ENCODE peak calls at places on chromosomes 16 and 17, in ten cellular contexts. M is mucosa of descending colon; X is left lung; D is astrocyte; B is AG04450; T is lower leg skin; G is LNCaP clone FGC; C is A549; P is CD8-positive, alpha-beta memory T cell; Y is effector memory CD4-positive, alpha-beta T cell. Q is an unnamed sample.

GRCh38 chr16:88977028-88977844 is at the start of gene CBFA2T3:
- DNase-seq in M (peak), B (no peak), G (no peak), X (peak), D (no peak), C (no peak), T (peak), Y (no peak), P (no peak), Q (no peak)

GRCh38 chr17:76922084-76922483 is 53.9 kb downstream of the MGAT5B start:
- DNase-seq in G (no peak), M (no peak), B (no peak), P (no peak), Y (no peak), C (no peak), T (no peak), X (no peak), D (no peak), Q (no peak)

GRCh38 chr17:78377858-78378224 is 608 bp upstream of the PGS1 start:
- DNase-seq in D (no peak), G (no peak), M (no peak), X (no peak), C (peak), B (no peak), T (peak), P (no peak), Y (no peak), Q (no peak)

GRCh38 chr17:6482105-6482455 is 37.8 kb downstream of the PIMREG start:
- DNase-seq in X (no peak), G (no peak), M (no peak), P (no peak), C (no peak), T (no peak), D (no peak), Y (no peak), B (no peak), Q (no peak)

GRCh38 chr17:38797828-38798227 is 1.5 kb downstream of the PIP4K2B start:
- DNase-seq in D (no peak), M (no peak), T (no peak), C (no peak), B (no peak), P (no peak), X (no peak), G (no peak), Y (no peak), Q (no peak)

GRCh38 chr17:77129568-77130301 is 11.0 kb upstream of the SEC14L1 start:
- DNase-seq in Y (no peak), G (no peak), D (no peak), X (no peak), P (no peak), B (no peak), C (no peak), M (no peak), T (no peak), Q (no peak)

GRCh38 chr17:38606646-38607611 is 1.2 kb upstream of the SRCIN1 start:
- DNase-seq in C (no peak), Y (no peak), D (no peak), B (no peak), X (no peak), P (peak), M (peak), T (no peak), G (peak), Q (no peak)

GRCh38 chr17:30782206-30782605 is 42.3 kb downstream of the CRLF3 start:
- DNase-seq in P (no peak), G (no peak), X (no peak), T (no peak), C (no peak), Y (no peak), D (no peak), M (no peak), B (no peak), Q (no peak)

GRCh38 chr17:82009413-82009812 is 13.3 kb downstream of the CENPX start:
- DNase-seq in D (no peak), G (no peak), M (no peak), T (no peak), P (no peak), B (no peak), C (no peak), X (no peak), Y (no peak), Q (no peak)

GRCh38 chr16:52068447-52069074 is 478.4 kb downstream of the TOX3 start:
- DNase-seq in G (peak), C (peak), P (no peak), X (no peak), B (no peak), M (peak), Y (no peak), T (no peak), D (no peak), Q (no peak)

GRCh38 chr17:79835470-79835899 is 3.8 kb downstream of the CBX4 start:
- DNase-seq in D (no peak), P (peak), M (peak), B (no peak), G (no peak), Y (no peak), X (no peak), T (no peak), C (no peak), Q (no peak)

GRCh38 chr17:7834554-7834890 is 505 bp downstream of the KDM6B start:
- DNase-seq in X (peak), P (peak), G (no peak), Y (peak), T (peak), D (no peak), B (no peak), M (peak), C (peak), Q (no peak)

GRCh38 chr17:67623767-67624166 is 94.0 kb upstream of the NOL11 start:
- DNase-seq in M (no peak), Y (no peak), G (no peak), X (no peak), P (no peak), D (no peak), B (no peak), T (no peak), C (no peak), Q (no peak)

GRCh38 chr17:1001640-1002411 is 4.9 kb downstream of the TIMM22 start:
- DNase-seq in M (no peak), D (peak), B (no peak), X (no peak), T (no peak), G (no peak), C (no peak), Y (no peak), P (no peak), Q (no peak)

GRCh38 chr17:79171152-79171551 is 96.5 kb downstream of the ENGASE start:
- DNase-seq in Y (no peak), D (no peak), M (no peak), P (no peak), T (no peak), C (no peak), B (no peak), X (no peak), G (no peak), Q (no peak)

GRCh38 chr16:89491238-89491869 is 993 bp upstream of the ANKRD11 start:
- DNase-seq in G (no peak), D (no peak), C (peak), Y (no peak), P (no peak), B (no peak), M (no peak), T (no peak), X (no peak), Q (no peak)

GRCh38 chr16:78368121-78369102 is 269.0 kb downstream of the WWOX start:
- DNase-seq in P (no peak), D (no peak), M (no peak), Y (no peak), X (no peak), T (no peak), B (no peak), G (no peak), C (no peak), Q (no peak)

GRCh38 chr16:81136331-81137011 is 40.3 kb upstream of the GCSH start:
- DNase-seq in Y (no peak), D (no peak), X (no peak), C (peak), M (no peak), T (no peak), P (no peak), G (peak), B (no peak), Q (no peak)

GRCh38 chr17:39212200-39212810 is 12.2 kb downstream of the RPL19 start:
- DNase-seq in B (no peak), Y (no peak), P (no peak), D (no peak), G (no peak), C (no peak), T (no peak), M (no peak), X (no peak), Q (no peak)

GRCh38 chr16:73172621-73173312 is 124.8 kb upstream of the ZFHX3 start:
- DNase-seq in B (peak), P (no peak), C (no peak), D (peak), M (peak), Y (no peak), X (peak), T (peak), G (peak), Q (peak)

GRCh38 chr16:87733190-87733589 is 32.6 kb downstream of the KLHDC4 start:
- DNase-seq in M (no peak), P (no peak), B (no peak), D (no peak), G (no peak), C (no peak), Y (no peak), T (no peak), X (no peak), Q (no peak)

GRCh38 chr17:16106161-16106891 is 106.7 kb downstream of the TTC19 start:
- DNase-seq in X (no peak), Y (no peak), G (peak), T (no peak), C (no peak), D (peak), P (no peak), B (peak), M (no peak), Q (peak)

GRCh38 chr16:72042157-72042660 is 12.1 kb upstream of the HP start:
- DNase-seq in P (no peak), Y (no peak), C (no peak), X (no peak), B (no peak), G (no peak), M (no peak), T (no peak), D (peak), Q (no peak)

GRCh38 chr16:6081320-6081976 is 983.9 kb upstream of the EEF2KMT start:
- DNase-seq in Y (no peak), M (peak), T (no peak), G (no peak), X (no peak), D (peak), C (peak), P (no peak), B (no peak), Q (no peak)

DNA sequence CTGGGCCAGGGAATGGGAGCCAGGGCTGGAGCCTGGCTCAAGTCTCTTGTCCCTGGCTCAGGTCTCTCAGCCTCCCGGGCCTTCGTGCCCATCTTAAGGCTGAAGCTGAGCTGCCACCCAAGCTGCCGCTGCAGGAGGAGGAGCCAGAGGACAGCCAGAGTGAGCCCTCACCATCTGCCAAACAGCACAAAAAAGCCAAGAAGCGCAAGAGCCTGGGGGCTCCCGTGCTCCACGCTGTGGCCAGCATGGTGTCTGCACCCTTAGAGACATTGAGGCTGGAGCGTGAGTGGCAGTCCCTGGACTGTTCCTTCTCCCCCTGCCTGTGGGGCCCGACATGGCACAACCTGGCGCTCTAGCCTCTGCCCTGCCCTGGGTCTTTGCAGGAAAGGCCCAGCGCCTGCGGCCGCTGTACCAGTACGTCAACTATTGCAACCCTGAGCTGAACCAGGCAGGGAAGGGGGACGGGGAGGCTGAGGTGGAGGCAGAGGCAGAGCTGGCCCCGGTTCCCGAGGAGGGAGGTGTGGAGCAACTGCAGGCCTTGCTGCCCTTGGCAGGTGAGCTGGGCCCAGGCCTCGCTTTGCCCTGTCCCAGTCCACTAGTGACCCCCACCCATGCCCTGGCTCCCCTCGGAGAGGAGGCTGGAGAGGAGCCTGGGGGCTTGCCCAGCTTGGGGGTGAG is 1.3 kb downstream of the C16orf86 start:
- DNase-seq in T (peak), B (peak), M (peak), Y (peak), G (peak), C (peak), D (peak), P (peak), X (peak), Q (peak)
- H3K4me3 ChIP-seq in T (no peak), B (no peak), M (no peak), Y (peak), G (peak), C (no peak), D (no peak), P (no peak), X (no peak), Q (peak)

GRCh38 chr16:2777231-2777902 is at the start of gene ELOB:
- DNase-seq in P (peak), Y (peak), C (peak), M (peak), T (peak), G (peak), B (peak), D (peak), X (peak), Q (no peak)

GRCh38 chr16:2779151-2779920 is 2.3 kb upstream of the ELOB start:
- DNase-seq in P (peak), T (peak), D (no peak), M (no peak), G (no peak), Y (no peak), B (no peak), C (no peak), X (peak), Q (no peak)

GRCh38 chr16:2776500-2777139 is 460 bp downstream of the ELOB start:
- DNase-seq in M (no peak), X (no peak), D (no peak), T (no peak), P (no peak), G (no peak), B (no peak), C (no peak), Y (no peak), Q (no peak)

GRCh38 chr16:2779978-2780898 is 3.2 kb upstream of the ELOB start:
- DNase-seq in M (no peak), D (no peak), Y (no peak), P (peak), G (no peak), X (peak), T (no peak), C (no peak), B (no peak), Q (no peak)

DNA sequence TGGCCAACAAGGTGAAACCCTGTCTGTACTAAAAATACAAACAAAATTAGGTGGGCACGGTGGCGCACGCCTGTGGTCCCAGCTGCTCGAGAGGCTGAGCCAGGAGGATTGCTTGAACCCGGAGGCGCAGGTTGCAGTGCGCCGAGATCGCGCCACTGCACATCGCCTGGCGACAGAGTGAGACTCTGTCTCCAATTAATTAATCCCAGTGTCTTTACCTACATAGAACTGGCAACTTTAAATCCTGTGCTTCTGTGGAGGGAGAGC is 1.5 kb upstream of the ELOB start:
- DNase-seq in G (no peak), P (no peak), T (no peak), M (no peak), C (no peak), B (no peak), Y (no peak), X (peak), D (no peak), Q (no peak)
- H3K4me3 ChIP-seq in G (peak), P (peak), T (no peak), M (no peak), C (peak), B (peak), Y (peak), X (peak), D (no peak), Q (no peak)

DNA sequence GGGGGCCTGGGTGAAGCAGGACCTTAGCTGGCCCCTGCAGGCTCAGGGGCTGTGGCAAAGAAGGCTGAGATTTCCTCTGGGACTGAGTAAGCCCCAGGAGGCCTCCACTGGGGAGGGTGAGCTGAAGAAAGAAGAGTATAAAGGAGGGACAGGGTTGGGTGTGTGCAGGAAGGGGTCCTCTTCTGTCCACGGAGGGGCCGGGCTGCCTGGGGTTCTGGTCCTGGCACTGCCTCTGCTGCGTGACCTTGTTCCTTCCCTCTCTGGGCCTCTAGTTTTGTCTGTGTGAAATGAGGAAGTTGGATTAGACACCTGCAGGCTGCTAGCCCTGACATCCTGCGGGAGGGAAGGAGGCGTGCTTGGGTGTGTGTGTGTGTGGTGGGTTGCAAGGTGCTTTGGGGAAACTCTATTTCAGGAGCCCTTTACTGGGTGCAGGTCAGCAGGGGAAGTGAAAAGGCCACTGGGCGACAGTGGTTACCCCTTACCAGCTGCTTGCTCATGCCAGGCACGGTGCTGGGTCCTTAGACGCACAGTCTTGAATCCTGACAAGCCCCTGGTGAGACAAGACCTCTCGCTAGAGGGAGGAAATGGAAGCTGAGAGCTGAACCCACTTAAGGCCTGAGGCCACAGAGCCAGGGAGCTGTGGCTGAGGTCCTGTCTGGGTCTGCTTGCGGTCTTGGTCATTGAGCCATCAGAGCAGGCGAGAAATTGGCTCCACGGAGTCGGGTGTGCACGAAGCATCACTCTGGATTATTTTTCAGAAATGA is 60.7 kb downstream of the OR1D5 start:
- DNase-seq in D (no peak), M (peak), X (peak), B (no peak), P (no peak), T (no peak), Y (no peak), G (no peak), C (no peak), Q (no peak)
- H3K4me3 ChIP-seq in D (no peak), M (no peak), X (no peak), B (no peak), P (no peak), T (no peak), Y (no peak), G (no peak), C (no peak), Q (no peak)

GRCh38 chr17:32267690-32268205 is 2.1 kb downstream of the RHBDL3 start:
- DNase-seq in D (no peak), B (no peak), T (no peak), C (no peak), P (no peak), M (no peak), G (no peak), Y (no peak), X (no peak), Q (no peak)
- H3K4me3 ChIP-seq in D (no peak), B (no peak), T (no peak), C (no peak), P (no peak), M (no peak), G (no peak), Y (no peak), X (no peak), Q (no peak)

GRCh38 chr16:1495281-1496262 is 2.4 kb downstream of the TELO2 start:
- DNase-seq in P (no peak), X (no peak), D (no peak), Y (no peak), G (no peak), M (no peak), T (no peak), C (no peak), B (no peak), Q (no peak)

GRCh38 chr16:1494129-1494640 is 1.0 kb downstream of the TELO2 start:
- DNase-seq in C (peak), P (no peak), Y (no peak), B (peak), M (no peak), G (peak), T (no peak), X (no peak), D (peak), Q (peak)

GRCh38 chr16:1492923-1493745 is at the start of gene TELO2:
- DNase-seq in G (peak), X (peak), P (peak), Y (peak), D (peak), C (peak), B (peak), T (peak), M (peak), Q (peak)

GRCh38 chr16:1493746-1494094 is 560 bp downstream of the TELO2 start:
- DNase-seq in C (no peak), P (no peak), Y (no peak), B (no peak), M (no peak), D (no peak), G (no peak), T (no peak), X (no peak), Q (no peak)

DNA sequence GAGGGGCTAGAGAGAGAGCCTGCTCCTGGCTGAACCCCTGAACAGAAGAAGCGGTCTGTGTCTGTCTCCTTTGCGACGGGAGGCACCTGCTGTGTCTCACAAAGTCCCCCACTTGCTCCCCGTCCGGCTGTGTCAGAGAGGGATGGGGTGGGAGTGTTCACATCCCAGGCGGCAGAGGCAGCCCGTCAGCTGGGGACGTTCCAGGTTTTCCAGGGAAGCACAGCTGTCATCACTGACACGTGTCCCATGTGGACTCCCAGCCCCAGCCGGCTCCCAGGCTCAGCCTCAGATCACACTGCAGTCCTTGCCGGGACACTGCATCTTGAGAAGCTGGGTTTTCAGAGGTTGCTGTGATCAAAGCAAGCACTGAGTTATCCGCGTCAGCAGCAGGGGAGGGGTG is 1.6 kb downstream of the TELO2 start:
- DNase-seq in C (no peak), B (no peak), M (no peak), T (no peak), P (no peak), G (no peak), Y (no peak), D (no peak), X (no peak), Q (no peak)
- H3K4me3 ChIP-seq in C (peak), B (peak), M (no peak), T (no peak), P (no peak), G (peak), Y (no peak), D (no peak), X (no peak), Q (peak)

DNA sequence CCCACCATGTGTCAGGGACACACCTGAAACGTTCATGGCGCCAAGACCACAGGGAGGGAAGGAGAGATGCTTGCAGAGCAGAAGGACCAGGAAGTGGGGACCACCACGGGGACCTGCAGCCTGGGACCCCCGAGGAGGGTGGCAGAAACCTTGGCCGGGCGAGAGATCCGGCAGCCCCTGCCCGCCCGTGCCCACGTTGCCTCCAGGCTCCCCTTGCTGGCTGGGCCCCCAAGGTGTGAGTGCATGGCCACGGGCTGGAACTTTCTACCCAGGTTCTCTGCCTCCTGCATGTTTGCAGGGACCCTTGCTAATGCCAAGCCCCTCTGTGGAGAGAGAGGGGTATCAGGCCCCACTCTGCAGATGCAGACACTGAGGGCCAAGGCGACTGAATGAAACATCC is 50.4 kb downstream of the USP22 start:
- DNase-seq in D (no peak), T (no peak), P (no peak), M (peak), X (no peak), B (no peak), G (no peak), C (no peak), Y (no peak), Q (no peak)
- H3K4me3 ChIP-seq in D (no peak), T (no peak), P (no peak), M (no peak), X (no peak), B (no peak), G (no peak), C (no peak), Y (no peak), Q (no peak)

Q was measured in AG09309.